ENCODE peak calls at places on chromosomes 12 and 14, in eight cellular contexts. S, D, V, Y, B, X, C and L are unnamed samples.

GRCh38 chr14:54428527-54428926 is 12.6 kb downstream of the CNIH1 start:
- DNase-seq in S (no peak), D (no peak), V (no peak), Y (no peak), B (no peak), X (no peak), C (no peak), L (no peak)

GRCh38 chr12:122090759-122091535 is 12.4 kb downstream of the MLXIP start:
- DNase-seq in S (peak), D (no peak), V (no peak), Y (no peak), B (no peak), X (no peak), C (peak), L (no peak)

GRCh38 chr14:29310757-29311156 is 544.2 kb downstream of the FOXG1 start:
- DNase-seq in S (no peak), D (no peak), V (no peak), Y (peak), B (no peak), X (no peak), C (no peak), L (no peak)

GRCh38 chr14:64880382-64881121 is 845 bp upstream of the SPTB start:
- DNase-seq in S (peak), D (peak), V (peak), Y (no peak), B (peak), X (peak), C (peak), L (peak)

GRCh38 chr12:74980510-74980909 is 229.1 kb downstream of the KCNC2 start:
- DNase-seq in S (no peak), D (no peak), V (no peak), Y (no peak), B (no peak), X (no peak), C (no peak), L (no peak)

GRCh38 chr14:105700622-105701288 is 174.4 kb downstream of the TMEM121 start:
- DNase-seq in S (peak), D (no peak), V (no peak), Y (no peak), B (no peak), X (no peak), C (peak), L (no peak)

GRCh38 chr14:39182770-39183684 is 8.0 kb downstream of the PNN start:
- DNase-seq in S (no peak), D (no peak), V (no peak), Y (no peak), B (no peak), X (no peak), C (no peak), L (no peak)

GRCh38 chr12:3319723-3320492 is 171.1 kb upstream of the PRMT8 start:
- DNase-seq in S (no peak), D (no peak), V (no peak), Y (no peak), B (no peak), X (no peak), C (no peak), L (no peak)

GRCh38 chr14:64726585-64726890 is 22.3 kb downstream of the PLEKHG3 start:
- DNase-seq in S (peak), D (no peak), V (no peak), Y (peak), B (peak), X (no peak), C (peak), L (no peak)

GRCh38 chr14:55073856-55074255 is 22.4 kb downstream of the MAPK1IP1L start:
- DNase-seq in S (no peak), D (no peak), V (no peak), Y (no peak), B (no peak), X (no peak), C (no peak), L (no peak)

GRCh38 chr12:84134797-84135366 is 777.7 kb downstream of the SLC6A15 start:
- DNase-seq in S (no peak), D (no peak), V (no peak), Y (peak), B (no peak), X (no peak), C (no peak), L (no peak)

GRCh38 chr12:88553941-88554658 is 26.2 kb downstream of the KITLG start:
- DNase-seq in S (no peak), D (no peak), V (no peak), Y (peak), B (no peak), X (no peak), C (no peak), L (no peak)

GRCh38 chr14:104087981-104088850 is 2.7 kb downstream of the ASPG start:
- DNase-seq in S (peak), D (no peak), V (no peak), Y (no peak), B (no peak), X (no peak), C (peak), L (no peak)

GRCh38 chr12:29309320-29309902 is 71.6 kb downstream of the ERGIC2 start:
- DNase-seq in S (no peak), D (no peak), V (peak), Y (peak), B (no peak), X (no peak), C (no peak), L (no peak)

GRCh38 chr12:122226366-122227222 is 742 bp upstream of the DIABLO start:
- DNase-seq in S (no peak), D (no peak), V (no peak), Y (no peak), B (no peak), X (no peak), C (no peak), L (no peak)

GRCh38 chr14:53842938-53843337 is 113.7 kb downstream of the BMP4 start:
- DNase-seq in S (no peak), D (no peak), V (no peak), Y (peak), B (no peak), X (no peak), C (no peak), L (no peak)

GRCh38 chr12:61853945-61854344 is 406.3 kb upstream of the USP15 start:
- DNase-seq in S (no peak), D (no peak), V (no peak), Y (no peak), B (no peak), X (no peak), C (no peak), L (no peak)

GRCh38 chr12:74903522-74903921 is 306.1 kb downstream of the KCNC2 start:
- DNase-seq in S (no peak), D (no peak), V (no peak), Y (peak), B (no peak), X (no peak), C (no peak), L (no peak)

GRCh38 chr14:99199854-99200653 is 71.9 kb downstream of the BCL11B start:
- DNase-seq in S (no peak), D (no peak), V (peak), Y (no peak), B (no peak), X (no peak), C (no peak), L (no peak)

GRCh38 chr14:103006106-103006505 is 51.2 kb downstream of the CDC42BPB start:
- DNase-seq in S (peak), D (no peak), V (no peak), Y (no peak), B (no peak), X (no peak), C (no peak), L (no peak)

GRCh38 chr14:98926151-98926550 is 345.8 kb downstream of the BCL11B start:
- DNase-seq in S (no peak), D (no peak), V (no peak), Y (no peak), B (peak), X (peak), C (no peak), L (no peak)

GRCh38 chr14:59123526-59123925 is 64.9 kb upstream of the DAAM1 start:
- DNase-seq in S (no peak), D (no peak), V (no peak), Y (no peak), B (no peak), X (no peak), C (no peak), L (no peak)

GRCh38 chr14:100296106-100296651 is 10.1 kb downstream of the SLC25A29 start:
- DNase-seq in S (peak), D (no peak), V (no peak), Y (no peak), B (no peak), X (no peak), C (peak), L (peak)

GRCh38 chr12:80707830-80708534 is 548 bp downstream of the MYF6 start:
- DNase-seq in S (no peak), D (no peak), V (no peak), Y (no peak), B (no peak), X (no peak), C (no peak), L (no peak)

GRCh38 chr12:41287500-41287899 is 99.4 kb downstream of the PDZRN4 start:
- DNase-seq in S (no peak), D (no peak), V (no peak), Y (no peak), B (no peak), X (no peak), C (no peak), L (no peak)

GRCh38 chr14:50798048-50798421 is 32.9 kb downstream of the NIN start:
- DNase-seq in S (no peak), D (no peak), V (no peak), Y (no peak), B (no peak), X (no peak), C (no peak), L (no peak)

GRCh38 chr12:12776261-12776660 is 9.2 kb upstream of the APOLD1 start:
- DNase-seq in S (no peak), D (no peak), V (no peak), Y (peak), B (no peak), X (no peak), C (no peak), L (no peak)

GRCh38 chr14:73958591-73958990 is 8.5 kb downstream of the COQ6 start:
- DNase-seq in S (no peak), D (no peak), V (no peak), Y (peak), B (no peak), X (no peak), C (no peak), L (no peak)

GRCh38 chr14:47102472-47102871 is 450.9 kb upstream of the RPL10L start:
- DNase-seq in S (no peak), D (no peak), V (no peak), Y (no peak), B (no peak), X (no peak), C (no peak), L (no peak)

GRCh38 chr14:103723176-103724081 is 7.8 kb downstream of the ZFYVE21 start:
- DNase-seq in S (peak), D (peak), V (no peak), Y (no peak), B (no peak), X (no peak), C (no peak), L (no peak)

GRCh38 chr14:59371762-59372161 is 93.4 kb downstream of the GPR135 start:
- DNase-seq in S (no peak), D (no peak), V (no peak), Y (no peak), B (no peak), X (no peak), C (no peak), L (no peak)

GRCh38 chr14:63670692-63671091 is 29.0 kb upstream of the WDR89 start:
- DNase-seq in S (no peak), D (no peak), V (no peak), Y (no peak), B (no peak), X (no peak), C (no peak), L (no peak)

GRCh38 chr14:105223260-105223659 is 25.1 kb upstream of the BTBD6 start:
- DNase-seq in S (no peak), D (no peak), V (no peak), Y (peak), B (no peak), X (no peak), C (no peak), L (no peak)

GRCh38 chr12:23197266-23197665 is 572.3 kb downstream of the ETNK1 start:
- DNase-seq in S (no peak), D (no peak), V (no peak), Y (peak), B (no peak), X (no peak), C (no peak), L (no peak)